ENCODE peak calls at places on chromosomes 3 and 15, in seven cellular contexts. H is transverse colon, U is IMR-90, P is right cardiac atrium, R is fibroblast of lung, J is upper lobe of right lung, A is tibial artery. S is an unnamed sample. For H3K4me1, the result is how much of the 10 kb centered on the place peaks cover.

GRCh38 chr3:77467702-77468407 is 428.0 kb downstream of the ROBO2 start:
- DNase-seq in H (no peak), U (no peak), P (peak), R (peak), J (no peak), A (peak), S (peak)

GRCh38 chr15:69209661-69210060 is 49.2 kb downstream of the GLCE start:
- DNase-seq in H (no peak), U (no peak), P (no peak), R (no peak), J (no peak), A (no peak), S (no peak)

GRCh38 chr3:134852893-134853351 is 57.9 kb downstream of the EPHB1 start:
- DNase-seq in H (peak), U (no peak), P (no peak), R (no peak), J (no peak), A (no peak), S (no peak)

GRCh38 chr3:99128740-99129505 is 227.4 kb upstream of the DCBLD2 start:
- DNase-seq in H (no peak), U (peak), P (no peak), R (peak), J (no peak), A (no peak), S (no peak)

GRCh38 chr15:57635300-57635944 is 43.7 kb downstream of the MYZAP start:
- DNase-seq in H (peak), U (no peak), P (peak), R (no peak), J (no peak), A (no peak), S (no peak)

GRCh38 chr3:29642393-29643033 is 361.6 kb downstream of the RBMS3 start:
- DNase-seq in H (peak), U (peak), P (peak), R (peak), J (peak), A (no peak), S (peak)

GRCh38 chr15:80159811-80160569 is 7.2 kb downstream of the FAH start:
- DNase-seq in H (no peak), U (peak), P (no peak), R (peak), J (no peak), A (peak), S (no peak)

GRCh38 chr3:40377822-40378221 is 9.2 kb upstream of the ENTPD3 start:
- DNase-seq in H (no peak), U (no peak), P (no peak), R (no peak), J (no peak), A (no peak), S (no peak)

GRCh38 chr3:109369510-109369909 is 32.2 kb upstream of the DPPA4 start:
- DNase-seq in H (no peak), U (no peak), P (no peak), R (no peak), J (no peak), A (no peak), S (no peak)

GRCh38 chr3:111068574-111068973 is 3.0 kb upstream of the NECTIN3 start:
- DNase-seq in H (no peak), U (no peak), P (no peak), R (no peak), J (no peak), A (no peak), S (no peak)

GRCh38 chr3:50154476-50154839 is 666 bp upstream of the SEMA3F start:
- DNase-seq in H (no peak), U (no peak), P (no peak), R (no peak), J (no peak), A (no peak), S (peak)

GRCh38 chr15:80931191-80931590 is 58.4 kb downstream of the MESD start:
- DNase-seq in H (no peak), U (no peak), P (no peak), R (peak), J (no peak), A (no peak), S (no peak)

GRCh38 chr3:101148001-101148400 is 154.8 kb upstream of the ABI3BP start:
- DNase-seq in H (no peak), U (no peak), P (no peak), R (no peak), J (no peak), A (no peak), S (no peak)

GRCh38 chr15:54962637-54963036 is 234.1 kb downstream of the RSL24D1 start:
- DNase-seq in H (no peak), U (no peak), P (no peak), R (no peak), J (no peak), A (no peak), S (no peak)

GRCh38 chr3:106624154-106624553 is 753.1 kb upstream of the CCDC54 start:
- DNase-seq in H (no peak), U (no peak), P (no peak), R (no peak), J (no peak), A (no peak), S (no peak)

GRCh38 chr3:123651449-123652345 is 66.8 kb upstream of the HACD2 start:
- DNase-seq in H (no peak), U (no peak), P (peak), R (no peak), J (no peak), A (no peak), S (no peak)

GRCh38 chr3:186839874-186840641 is 2.5 kb upstream of the ADIPOQ start:
- DNase-seq in H (no peak), U (no peak), P (no peak), R (peak), J (no peak), A (peak), S (no peak)

GRCh38 chr3:183638092-183638644 is 2.7 kb downstream of the KLHL24 start:
- DNase-seq in H (no peak), U (no peak), P (no peak), R (no peak), J (no peak), A (no peak), S (no peak)

GRCh38 chr15:97904196-97904572 is 56.3 kb upstream of the ARRDC4 start:
- DNase-seq in H (peak), U (peak), P (peak), R (peak), J (peak), A (peak), S (peak)

GRCh38 chr3:167851171-167851570 is 115.7 kb downstream of the SERPINI1 start:
- DNase-seq in H (no peak), U (peak), P (no peak), R (peak), J (no peak), A (no peak), S (no peak)

GRCh38 chr3:71111784-71112440 is 471.6 kb downstream of the FOXP1 start:
- DNase-seq in H (no peak), U (peak), P (no peak), R (peak), J (no peak), A (no peak), S (no peak)

GRCh38 chr3:41200669-41201021 is 1.3 kb downstream of the CTNNB1 start:
- DNase-seq in H (peak), U (peak), P (no peak), R (peak), J (no peak), A (no peak), S (no peak)

GRCh38 chr3:29822051-29822450 is 541.2 kb downstream of the RBMS3 start:
- DNase-seq in H (no peak), U (peak), P (no peak), R (peak), J (no peak), A (no peak), S (no peak)

GRCh38 chr3:180250172-180250571 is 213.4 kb upstream of the PEX5L start:
- DNase-seq in H (no peak), U (peak), P (no peak), R (peak), J (no peak), A (no peak), S (no peak)

GRCh38 chr15:101501703-101502373 is 12.3 kb upstream of the PCSK6 start:
- DNase-seq in H (no peak), U (no peak), P (peak), R (no peak), J (no peak), A (no peak), S (peak)

GRCh38 chr15:41104234-41104633 is 11.8 kb downstream of the INO80 start:
- DNase-seq in H (no peak), U (peak), P (no peak), R (peak), J (no peak), A (no peak), S (no peak)

GRCh38 chr15:60830479-60830878 is 351.5 kb upstream of the ICE2 start:
- DNase-seq in H (no peak), U (peak), P (no peak), R (peak), J (no peak), A (no peak), S (no peak)

GRCh38 chr3:45983865-45984264 is 11.8 kb downstream of the FYCO1 start:
- DNase-seq in H (no peak), U (no peak), P (no peak), R (no peak), J (no peak), A (no peak), S (no peak)
- H3K4me3 ChIP-seq in H (no peak), U (no peak), P (no peak), R (no peak), J (no peak), A (no peak), S (no peak)

DNA sequence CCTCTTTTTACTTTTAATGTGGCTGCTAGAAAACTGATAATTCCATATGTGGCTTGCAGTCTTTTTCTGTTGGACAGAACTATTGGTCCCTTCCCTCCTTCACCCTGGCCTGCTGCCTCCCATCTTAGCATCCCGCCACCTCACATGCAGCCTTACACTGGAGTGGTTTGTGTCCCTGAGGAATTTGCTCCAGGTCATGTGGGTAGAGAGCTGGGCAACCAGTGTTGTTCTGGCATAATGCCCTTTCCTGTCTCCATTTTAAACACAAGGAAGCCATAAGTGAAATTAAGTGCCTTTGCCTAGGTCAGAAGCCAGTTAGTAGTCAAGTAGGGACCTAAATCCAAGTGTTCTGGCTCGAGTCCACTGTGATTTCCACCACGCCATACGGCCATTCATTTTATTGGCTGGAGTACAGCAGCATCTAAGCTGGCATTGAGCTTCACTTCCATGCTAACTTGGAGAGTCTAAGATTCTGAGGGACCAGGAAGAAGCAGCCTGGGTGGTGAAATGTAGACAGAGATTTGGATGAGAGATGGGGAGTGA is 46.0 kb upstream of the PLXNA1 start:
- DNase-seq in H (no peak), U (no peak), P (no peak), R (no peak), J (no peak), A (no peak), S (no peak)
- H3K4me1 ChIP-seq in H (under half), U (under half), P (under half), R (under half), J (under half), A (under half), S (under half)

GRCh38 chr3:14404396-14405119 is 2.2 kb downstream of the SLC6A6 start:
- DNase-seq in H (no peak), U (no peak), P (peak), R (no peak), J (no peak), A (no peak), S (no peak)
- H3K4me3 ChIP-seq in H (peak), U (peak), P (peak), R (no peak), J (peak), A (peak), S (peak)

DNA sequence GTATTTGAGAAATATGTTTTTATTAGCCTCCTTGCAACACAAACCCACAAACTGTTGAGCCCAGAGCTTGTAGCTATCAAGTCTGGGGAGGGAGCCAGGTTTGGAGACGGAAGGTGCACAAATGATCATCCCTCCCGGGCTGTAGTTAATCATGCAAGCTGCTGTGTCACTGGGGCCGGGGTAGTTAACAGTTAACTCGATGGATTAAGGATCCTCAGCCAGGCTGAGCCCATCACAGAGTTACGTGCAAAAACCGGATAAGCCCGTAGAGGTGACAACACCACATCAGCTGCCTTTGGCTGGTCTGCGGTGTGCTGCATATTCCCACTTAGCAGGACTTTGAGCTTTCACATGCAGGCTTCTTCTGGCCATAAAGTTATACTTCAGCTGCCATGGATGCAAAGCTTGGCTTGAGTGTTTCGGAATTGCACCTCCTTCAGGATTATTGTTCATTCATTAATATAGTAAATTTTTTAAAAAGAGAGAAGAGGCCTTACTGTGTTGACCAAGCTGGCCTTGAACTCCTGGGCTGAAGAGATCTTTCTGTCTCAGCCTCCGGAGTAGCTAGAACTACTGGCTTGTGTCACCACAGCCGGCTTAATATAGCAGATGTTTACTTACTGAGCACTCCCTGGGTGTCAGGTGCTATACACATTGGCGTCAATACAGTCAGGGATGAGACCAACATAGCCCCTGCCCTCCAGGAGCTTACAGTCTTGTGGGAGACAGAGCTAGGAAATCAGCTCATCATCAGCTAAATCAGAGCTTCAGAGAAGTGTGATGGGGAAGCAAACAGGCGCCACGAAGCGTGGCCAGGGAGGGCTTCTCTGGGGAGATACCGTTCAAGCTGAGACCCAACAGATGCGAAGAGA is 226.8 kb upstream of the BHLHE40 start:
- DNase-seq in H (peak), U (peak), P (no peak), R (peak), J (no peak), A (no peak), S (no peak)
- H3K4me1 ChIP-seq in H (under half), U (under half), P (under half), R (under half), J (under half), A (under half), S (under half)

GRCh38 chr3:105399062-105399461 is 32.4 kb downstream of the ALCAM start:
- DNase-seq in H (no peak), U (no peak), P (no peak), R (no peak), J (no peak), A (no peak), S (no peak)
- H3K4me3 ChIP-seq in H (no peak), U (no peak), P (no peak), R (no peak), J (no peak), A (no peak), S (no peak)

DNA sequence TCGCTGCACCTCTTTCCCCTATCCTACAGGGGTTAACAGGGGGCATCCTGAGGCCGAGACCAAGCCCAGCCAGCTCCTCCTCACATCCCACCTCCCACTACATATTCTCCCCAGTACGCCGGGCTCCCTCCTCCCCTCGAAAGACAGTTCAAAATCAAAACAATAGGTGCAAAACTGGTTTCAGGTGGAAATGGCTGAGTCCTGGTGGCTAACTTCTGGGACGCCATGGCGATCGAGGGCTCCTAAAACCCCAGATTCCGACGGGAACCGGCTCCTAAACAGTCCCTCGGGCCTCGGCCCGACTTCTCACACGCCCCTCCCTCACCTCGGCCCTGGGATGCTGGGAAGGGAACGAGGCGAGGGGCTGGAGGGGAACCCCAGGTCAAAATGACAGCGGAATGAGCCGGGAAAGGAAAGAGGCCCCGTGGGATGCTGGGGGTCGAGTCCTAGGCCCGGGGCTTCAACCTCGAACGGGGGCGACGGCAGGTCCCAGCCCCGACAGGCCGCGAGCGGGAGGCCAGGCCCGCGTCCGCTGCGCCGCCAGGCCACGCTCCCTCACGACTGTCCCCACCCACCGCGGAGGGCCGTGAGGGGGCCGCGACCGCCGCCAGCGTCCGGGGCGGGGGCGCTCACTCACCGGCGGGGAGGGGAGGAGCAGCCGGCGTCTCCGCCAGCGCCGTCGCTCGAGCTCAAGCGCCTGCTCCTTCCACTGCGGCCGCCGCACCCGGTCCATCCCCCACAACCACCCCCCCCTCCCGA is 475 bp downstream of the TMCC1 start:
- DNase-seq in H (peak), U (no peak), P (peak), R (peak), J (peak), A (peak), S (peak)
- H3K4me1 ChIP-seq in H (under half), U (under half), P (under half), R (under half), J (under half), A (half or more), S (under half)